ENCODE peak calls at places on chromosomes 16 and 17, in six cellular contexts. A is heart left ventricle, O is transverse colon, D is body of pancreas, M is A549, B is right lobe of liver. U is an unnamed sample.
A peak's percentile ranks its signal among the peaks of the same experiment; 100 is the strongest.

GRCh38 chr16:86089341-86089900 is 190.5 kb downstream of the IRF8 start:
- DNase-seq in A (no peak), O (no peak), M (no peak), B (peak; percentile 30), D (no peak), U (no peak)

GRCh38 chr17:40018211-40019121 is 3.2 kb downstream of the CSF3 start:
- DNase-seq in O (no peak), B (no peak), A (peak; percentile 70), D (no peak), M (no peak), U (no peak)

GRCh38 chr17:47693667-47694017 is 319 bp upstream of the TBKBP1 start:
- DNase-seq in A (no peak), O (no peak), B (no peak), M (no peak), D (no peak), U (peak; percentile 6)

GRCh38 chr16:67150058-67150832 is 553 bp downstream of the B3GNT9 start:
- DNase-seq in O (no peak), M (peak; percentile 51), B (peak; percentile 60), A (peak; percentile 75), D (no peak), U (peak; percentile 71)

GRCh38 chr17:49727353-49727752 is 19.6 kb upstream of the SLC35B1 start:
- DNase-seq in D (no peak), A (no peak), M (no peak), O (no peak), B (no peak), U (no peak)

GRCh38 chr17:1275962-1276736 is 3.3 kb upstream of the TRARG1 start:
- DNase-seq in D (peak; percentile 55), B (peak; percentile 70), A (peak; percentile 56), O (peak; percentile 71), M (peak; percentile 79), U (peak; percentile 74)

GRCh38 chr17:81513669-81514484 is 1.3 kb upstream of the ACTG1 start:
- DNase-seq in D (peak; percentile 80), B (peak; percentile 75), M (peak; percentile 62), O (peak; percentile 66), A (peak; percentile 80), U (no peak)

GRCh38 chr16:26983426-26983825 is 83.3 kb upstream of the C16orf82 start:
- DNase-seq in O (no peak), B (no peak), A (no peak), D (no peak), M (no peak), U (no peak)

GRCh38 chr17:13864551-13864950 is 204.8 kb upstream of the COX10 start:
- DNase-seq in D (no peak), A (no peak), M (no peak), B (no peak), O (no peak), U (no peak)

GRCh38 chr17:44807093-44807816 is 22.8 kb downstream of the GJC1 start:
- DNase-seq in B (no peak), O (no peak), M (no peak), A (no peak), D (no peak), U (no peak)

GRCh38 chr17:67813803-67814180 is 11.5 kb upstream of the BPTF start:
- DNase-seq in M (no peak), A (no peak), D (no peak), B (no peak), O (no peak), U (no peak)

GRCh38 chr16:89366561-89367537 is 123.5 kb downstream of the ANKRD11 start:
- DNase-seq in A (no peak), O (no peak), B (peak; percentile 50), M (no peak), D (no peak), U (no peak)

GRCh38 chr16:84183911-84184310 is 2.9 kb downstream of the TAF1C start:
- DNase-seq in M (peak; percentile 69), A (no peak), B (no peak), D (no peak), O (no peak), U (no peak)

GRCh38 chr16:23650674-23651073 is 9.4 kb downstream of the DCTN5 start:
- DNase-seq in O (no peak), M (no peak), A (no peak), D (no peak), B (no peak), U (no peak)

GRCh38 chr16:35797811-35798210 is 2338.4 kb downstream of the TP53TG3F start:
- DNase-seq in M (no peak), D (no peak), B (no peak), O (no peak), A (no peak), U (no peak)

GRCh38 chr17:7018331-7018964 is 4.4 kb upstream of the BCL6B start:
- DNase-seq in A (peak; percentile 69), M (no peak), D (no peak), O (peak; percentile 34), B (no peak), U (no peak)

GRCh38 chr16:53052519-53053501 is at the start of gene CHD9NB:
- DNase-seq in B (peak; percentile 73), A (peak; percentile 46), M (peak; percentile 79), D (peak; percentile 27), O (peak; percentile 75), U (peak; percentile 77)

DNA sequence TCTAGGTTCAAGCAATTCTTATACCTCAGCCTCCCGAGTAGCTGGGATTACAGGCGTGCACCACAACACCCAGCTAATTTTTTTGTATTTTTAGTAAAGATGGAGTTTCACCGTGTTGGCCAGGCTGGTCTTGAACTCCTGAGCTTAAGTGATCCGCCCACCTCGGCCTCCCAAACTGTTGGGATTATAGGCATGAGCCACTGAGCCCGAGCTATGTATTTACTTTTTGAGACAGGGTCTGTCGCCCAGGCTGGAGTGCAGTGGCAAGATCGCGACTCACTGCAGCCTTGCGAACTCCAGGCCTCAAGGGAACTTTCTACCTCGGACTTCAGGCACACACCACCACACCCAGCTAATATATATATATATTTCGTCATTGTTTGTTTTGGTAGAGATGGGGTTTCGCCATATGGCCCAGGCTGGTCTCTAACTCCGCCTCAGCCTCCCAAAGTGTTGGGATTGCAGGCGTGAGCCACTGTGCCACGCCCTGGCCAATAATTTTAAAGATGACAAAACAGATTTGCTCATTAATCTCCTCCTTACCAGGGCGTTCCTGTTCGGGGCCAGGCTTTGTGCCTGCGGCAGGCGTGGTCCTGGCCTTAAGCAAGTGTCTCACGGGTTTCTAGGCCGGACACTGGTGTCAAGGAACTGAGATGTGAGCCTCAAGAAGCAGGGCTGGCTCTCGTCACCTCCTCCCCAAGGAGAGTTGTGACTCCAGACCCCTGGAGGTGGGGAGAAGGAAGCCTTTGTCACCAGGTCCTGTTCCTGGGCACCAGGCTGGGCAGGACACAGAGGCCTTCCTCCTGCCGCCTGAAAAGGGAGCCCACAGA is 4.3 kb upstream of the NPW start:
- DNase-seq in A (no peak), B (no peak), O (peak; percentile 79), M (no peak), D (no peak), U (peak; percentile 69)
- TF ChIP-seq POLR2A in A (no peak), B (no peak), O (peak; percentile 63), M (peak; percentile 38), D (no peak), U (no peak)

GRCh38 chr17:75827291-75828050 is 16.7 kb downstream of the UNC13D start:
- DNase-seq in O (peak; percentile 65), M (peak; percentile 92), D (peak; percentile 66), A (peak; percentile 79), B (no peak), U (peak; percentile 74)
- TF ChIP-seq POLR2A in O (no peak), M (no peak), D (no peak), A (no peak), B (no peak), U (no peak)

DNA sequence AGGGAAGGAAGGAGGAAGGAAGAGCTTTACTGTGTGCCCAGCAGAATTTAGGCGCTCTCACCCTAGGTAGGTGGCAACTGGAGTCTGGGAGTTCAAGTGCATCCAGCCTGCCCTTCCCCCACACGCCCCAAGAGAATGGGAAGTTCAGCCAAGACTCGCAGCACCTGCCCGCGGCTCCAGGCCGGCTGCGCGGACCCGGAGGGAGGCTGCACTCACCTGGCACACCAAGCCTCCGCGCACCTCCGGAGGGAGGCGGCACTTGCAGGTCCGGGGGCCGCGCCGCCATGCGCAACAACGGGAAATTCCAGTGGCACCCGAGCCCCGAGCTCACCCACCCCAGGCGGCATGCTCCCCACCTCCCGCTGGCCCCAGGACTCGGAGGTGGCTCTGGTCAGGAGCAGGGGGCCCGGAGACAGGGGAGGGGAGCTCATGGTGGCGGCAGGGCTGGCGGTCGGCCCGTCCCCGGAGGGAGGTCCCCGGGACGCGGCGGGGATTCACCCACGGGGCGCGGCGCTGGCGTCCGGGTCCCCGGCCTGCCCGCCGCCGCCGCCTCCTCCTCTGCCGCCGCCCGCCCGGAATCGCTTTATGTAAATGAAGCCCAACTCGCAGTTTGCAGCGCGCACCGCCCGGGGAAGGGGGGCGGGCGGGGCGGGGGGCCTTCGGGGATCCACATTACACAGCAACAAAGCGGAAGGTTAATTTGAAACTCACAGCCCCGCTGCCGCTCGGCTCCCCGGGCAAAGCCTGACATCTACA is at the start of gene ZFHX3:
- DNase-seq in M (no peak), O (peak; percentile 79), D (peak; percentile 86), B (peak; percentile 87), A (peak; percentile 82), U (no peak)
- TF ChIP-seq POLR2A in M (no peak), O (peak; percentile 44), D (peak; percentile 61), B (peak; percentile 42), A (no peak), U (peak; percentile 11)

GRCh38 chr16:56388209-56388608 is 37.1 kb downstream of the AMFR start:
- DNase-seq in D (no peak), A (no peak), O (no peak), B (no peak), M (no peak), U (no peak)
- TF ChIP-seq POLR2A in D (no peak), A (no peak), O (no peak), B (no peak), M (no peak), U (no peak)